ENCODE peak calls at places on chromosomes 1 and 21, in ten cellular contexts. H is heart right ventricle; P is left ventricle myocardium inferior; J is fibroblast of lung; E is CD8-positive, alpha-beta T cell; B is mesenchymal stem cell; W is right atrium auricular region; Q is aorta; C is effector memory CD4-positive, alpha-beta T cell; N is adipocyte. K is an unnamed sample. For H3K36me3, the result is how much of the 10 kb centered on the place peaks cover.

GRCh38 chr21:21187579-21187978 is 189.4 kb downstream of the NCAM2 start:
- DNase-seq in H (no peak), P (no peak), J (peak), E (no peak), B (no peak), W (no peak), Q (no peak), C (no peak), N (no peak), K (no peak)

GRCh38 chr1:154427173-154428139 is 22.3 kb downstream of the IL6R start:
- DNase-seq in H (peak), P (peak), J (peak), E (no peak), B (peak), W (peak), Q (no peak), C (no peak), N (no peak), K (peak)

GRCh38 chr1:7847599-7847998 is 5.3 kb downstream of the UTS2 start:
- DNase-seq in H (no peak), P (no peak), J (peak), E (no peak), B (peak), W (no peak), Q (no peak), C (no peak), N (peak), K (no peak)

GRCh38 chr1:1135339-1136111 is 19.6 kb upstream of the C1orf159 start:
- DNase-seq in H (peak), P (no peak), J (peak), E (no peak), B (no peak), W (no peak), Q (no peak), C (no peak), N (no peak), K (no peak)

GRCh38 chr1:55724551-55725325 is 509.6 kb upstream of the USP24 start:
- DNase-seq in H (no peak), P (no peak), J (peak), E (no peak), B (peak), W (no peak), Q (no peak), C (no peak), N (peak), K (peak)

GRCh38 chr1:212669600-212669999 is 30.0 kb downstream of the BATF3 start:
- DNase-seq in H (no peak), P (no peak), J (no peak), E (no peak), B (no peak), W (peak), Q (no peak), C (no peak), N (no peak), K (no peak)

GRCh38 chr1:196437671-196438070 is 170.6 kb downstream of the KCNT2 start:
- DNase-seq in H (no peak), P (no peak), J (no peak), E (no peak), B (no peak), W (no peak), Q (no peak), C (no peak), N (no peak), K (no peak)

GRCh38 chr1:220784751-220785150 is 2.0 kb upstream of the MTARC1 start:
- DNase-seq in H (no peak), P (no peak), J (no peak), E (no peak), B (no peak), W (no peak), Q (no peak), C (no peak), N (no peak), K (no peak)

GRCh38 chr1:74395492-74395891 is 116.9 kb downstream of the LRRC53 start:
- DNase-seq in H (no peak), P (no peak), J (no peak), E (no peak), B (no peak), W (no peak), Q (no peak), C (no peak), N (peak), K (peak)

GRCh38 chr1:150927629-150928028 is 1.5 kb downstream of the SETDB1 start:
- DNase-seq in H (no peak), P (no peak), J (no peak), E (no peak), B (no peak), W (no peak), Q (no peak), C (no peak), N (no peak), K (no peak)
- H3K36me3 ChIP-seq in H (under half), P (half or more), J (under half), E (under half), B (under half), W (under half), Q (under half), C (under half), N (under half), K (under half)

GRCh38 chr1:43449708-43450069 is 4.0 kb downstream of the HYI start:
- DNase-seq in H (no peak), P (no peak), J (no peak), E (no peak), B (no peak), W (no peak), Q (no peak), C (no peak), N (no peak), K (no peak)

GRCh38 chr1:43446881-43447835 is 6.6 kb downstream of the HYI start:
- DNase-seq in H (no peak), P (no peak), J (no peak), E (no peak), B (no peak), W (no peak), Q (no peak), C (no peak), N (no peak), K (peak)

GRCh38 chr1:43447891-43448708 is 5.6 kb downstream of the HYI start:
- DNase-seq in H (no peak), P (no peak), J (no peak), E (no peak), B (no peak), W (no peak), Q (no peak), C (no peak), N (no peak), K (no peak)

GRCh38 chr1:43450251-43451070 is 3.3 kb downstream of the HYI start:
- DNase-seq in H (no peak), P (no peak), J (no peak), E (no peak), B (no peak), W (no peak), Q (no peak), C (no peak), N (no peak), K (no peak)

DNA sequence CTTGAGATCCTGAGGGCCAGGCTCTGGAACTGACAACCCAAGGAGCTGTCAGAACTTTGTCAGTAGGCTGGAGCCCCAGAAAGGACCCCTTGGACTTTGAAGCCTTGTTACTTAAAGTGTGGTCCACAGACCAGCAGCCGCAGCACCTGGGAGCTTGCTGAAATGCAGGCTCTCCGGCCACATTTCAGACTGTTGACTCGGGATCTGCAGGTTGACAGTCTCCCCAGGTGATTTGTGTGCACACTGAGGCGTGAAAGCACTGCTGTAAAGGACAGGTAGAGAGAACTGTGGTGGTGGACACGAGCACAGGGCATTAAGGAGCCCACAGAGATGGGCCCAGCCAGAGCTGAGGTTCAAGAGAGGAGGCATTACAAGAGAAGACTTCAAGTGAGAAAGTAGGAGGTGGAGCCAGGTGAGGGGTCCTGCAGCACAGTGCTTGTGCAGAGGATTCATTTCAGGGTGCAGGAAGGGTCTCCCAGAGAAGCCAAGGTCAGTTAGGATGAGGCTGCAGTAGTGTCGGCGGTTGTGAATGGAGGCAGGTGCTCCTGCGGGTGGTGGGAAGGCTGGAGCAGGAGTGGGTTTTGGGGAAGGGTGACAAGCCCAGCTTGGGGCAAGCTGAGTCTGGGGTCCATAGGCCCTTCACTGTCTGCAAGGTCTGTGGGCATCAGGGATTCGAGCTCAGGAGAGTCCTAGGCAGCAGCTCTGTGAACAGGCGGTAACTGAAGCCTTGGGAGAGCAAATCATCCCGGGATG is 4.6 kb downstream of the HYI start:
- DNase-seq in H (no peak), P (no peak), J (no peak), E (no peak), B (no peak), W (no peak), Q (peak), C (no peak), N (no peak), K (no peak)
- H3K36me3 ChIP-seq in H (under half), P (half or more), J (under half), E (under half), B (half or more), W (half or more), Q (under half), C (half or more), N (half or more), K (under half)

DNA sequence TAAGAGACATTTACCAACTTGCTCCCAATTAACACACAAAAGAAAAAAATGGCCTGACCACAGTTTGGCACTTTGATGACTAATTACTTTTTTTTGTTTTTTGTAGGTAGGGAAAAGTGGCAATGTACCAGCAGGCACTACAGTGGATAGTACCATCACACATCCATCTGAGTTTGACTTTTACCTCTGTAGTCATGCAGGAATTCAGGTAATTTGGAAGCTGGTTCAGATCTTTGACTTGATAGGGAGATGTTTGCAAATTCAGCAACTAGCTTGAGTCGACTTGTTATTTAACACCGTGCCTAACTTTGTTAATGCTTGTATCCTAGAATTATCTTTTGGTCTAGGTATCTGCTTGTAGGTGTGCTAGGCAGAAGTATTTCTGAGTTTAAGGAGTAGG is 33.0 kb upstream of the AGO1 start:
- DNase-seq in H (no peak), P (no peak), J (no peak), E (no peak), B (no peak), W (no peak), Q (no peak), C (no peak), N (no peak), K (no peak)
- H3K36me3 ChIP-seq in H (under half), P (under half), J (under half), E (under half), B (under half), W (under half), Q (under half), C (under half), N (under half), K (under half)

DNA sequence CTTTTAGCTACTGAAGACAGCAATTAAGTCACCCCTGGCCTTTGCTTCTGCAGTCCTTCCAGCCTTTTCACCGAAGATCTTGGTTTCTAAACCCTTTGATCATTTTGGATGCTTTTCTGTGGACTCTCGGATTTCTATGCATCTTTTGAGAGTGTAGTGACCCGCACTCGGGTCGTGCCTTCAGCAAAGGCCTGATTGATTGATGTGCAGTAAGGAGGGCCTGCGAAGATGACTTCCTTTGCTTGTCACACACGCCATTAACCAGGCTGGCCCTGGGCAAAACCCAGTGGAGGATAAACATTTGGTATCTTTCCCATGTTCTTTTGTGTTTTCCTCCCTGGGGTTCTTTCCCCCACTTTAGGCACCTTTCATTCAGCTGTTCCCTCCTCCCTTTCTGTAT is 157.5 kb upstream of the CD34 start:
- DNase-seq in H (no peak), P (no peak), J (no peak), E (no peak), B (no peak), W (no peak), Q (no peak), C (no peak), N (no peak), K (no peak)
- H3K36me3 ChIP-seq in H (under half), P (under half), J (under half), E (under half), B (under half), W (under half), Q (under half), C (under half), N (under half), K (under half)

GRCh38 chr1:165747632-165748452 is 20.8 kb downstream of the TMCO1 start:
- DNase-seq in H (no peak), P (no peak), J (no peak), E (no peak), B (no peak), W (no peak), Q (no peak), C (no peak), N (no peak), K (no peak)
- H3K36me3 ChIP-seq in H (under half), P (half or more), J (under half), E (under half), B (under half), W (under half), Q (under half), C (under half), N (half or more), K (under half)

GRCh38 chr1:201554789-201555592 is 16.1 kb downstream of the NAV1 start:
- DNase-seq in H (no peak), P (no peak), J (no peak), E (no peak), B (no peak), W (no peak), Q (no peak), C (no peak), N (no peak), K (no peak)
- H3K36me3 ChIP-seq in H (under half), P (under half), J (under half), E (under half), B (under half), W (under half), Q (under half), C (under half), N (under half), K (under half)

DNA sequence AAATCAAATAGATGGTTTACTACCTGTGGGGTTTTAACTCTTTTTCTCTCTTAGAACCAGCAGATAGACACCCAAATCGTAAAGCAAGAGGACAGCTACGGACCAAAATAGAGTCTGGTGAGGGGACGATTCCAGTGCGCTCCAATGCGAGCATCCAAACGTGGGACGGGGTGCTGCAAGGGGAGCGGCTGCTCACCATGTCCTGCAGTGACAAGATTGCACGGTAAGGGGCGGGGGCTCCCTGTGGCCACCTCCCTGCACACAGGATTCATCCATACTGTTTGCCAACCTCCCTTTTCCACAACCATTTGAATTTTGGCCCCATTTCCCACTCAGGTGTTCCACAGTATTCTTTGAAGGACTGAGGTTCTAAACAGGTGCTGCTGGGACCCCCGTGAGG is 102.8 kb downstream of the POFUT2 start:
- DNase-seq in H (no peak), P (no peak), J (no peak), E (no peak), B (no peak), W (no peak), Q (no peak), C (no peak), N (no peak), K (no peak)
- H3K36me3 ChIP-seq in H (under half), P (half or more), J (under half), E (under half), B (under half), W (half or more), Q (under half), C (half or more), N (half or more), K (under half)

DNA sequence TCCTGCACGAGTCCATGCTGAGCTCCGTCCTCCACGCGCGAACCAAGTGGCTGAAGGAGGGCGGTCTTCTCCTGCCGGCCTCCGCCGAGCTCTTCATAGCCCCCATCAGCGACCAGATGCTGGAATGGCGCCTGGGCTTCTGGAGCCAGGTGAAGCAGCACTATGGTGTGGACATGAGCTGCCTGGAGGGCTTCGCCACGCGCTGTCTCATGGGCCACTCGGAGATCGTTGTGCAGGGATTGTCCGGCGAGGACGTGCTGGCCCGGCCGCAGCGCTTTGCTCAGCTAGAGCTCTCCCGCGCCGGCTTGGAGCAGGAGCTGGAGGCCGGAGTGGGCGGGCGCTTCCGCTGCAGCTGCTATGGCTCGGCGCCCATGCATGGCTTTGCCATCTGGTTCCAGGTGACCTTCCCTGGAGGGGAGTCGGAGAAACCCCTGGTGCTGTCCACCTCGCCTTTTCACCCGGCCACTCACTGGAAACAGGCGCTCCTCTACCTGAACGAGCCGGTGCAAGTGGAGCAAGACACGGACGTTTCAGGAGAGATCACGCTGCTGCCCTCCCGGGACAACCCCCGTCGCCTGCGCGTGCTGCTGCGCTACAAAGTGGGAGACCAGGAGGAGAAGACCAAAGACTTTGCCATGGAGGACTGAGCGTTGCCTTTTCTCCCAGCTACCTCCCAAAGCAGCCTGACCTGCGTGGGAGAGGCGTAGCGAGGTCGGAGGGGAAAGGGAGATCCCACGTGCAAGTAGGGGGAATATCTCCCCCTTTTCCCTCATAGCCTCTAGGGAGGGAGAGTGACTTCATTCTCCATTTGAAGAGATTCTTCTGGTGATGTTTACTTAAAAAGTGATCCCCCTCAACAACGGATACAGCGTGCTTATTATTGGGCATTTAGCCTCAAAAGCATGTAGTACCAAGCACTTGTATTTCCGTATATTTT is 991 bp downstream of the PRMT6 start:
- DNase-seq in H (peak), P (peak), J (peak), E (peak), B (peak), W (peak), Q (peak), C (no peak), N (peak), K (peak)
- H3K36me3 ChIP-seq in H (under half), P (under half), J (under half), E (under half), B (under half), W (under half), Q (under half), C (under half), N (under half), K (under half)

GRCh38 chr1:183143576-183144315 is 42.3 kb upstream of the LAMC2 start:
- DNase-seq in H (no peak), P (no peak), J (no peak), E (no peak), B (no peak), W (no peak), Q (no peak), C (no peak), N (no peak), K (no peak)
- H3K36me3 ChIP-seq in H (under half), P (under half), J (under half), E (under half), B (under half), W (under half), Q (under half), C (under half), N (half or more), K (under half)